ENCODE peak calls at places on chromosomes 16 and 17, in ten cellular contexts. One of them, this sample, is unnamed.

GRCh38 chr16:19400709-19401108 is 17.0 kb upstream of the TMC5 start:
- DNase-seq in GM12865: peak
- DNase-seq in GM23338: peak
- DNase-seq in AG04450: no peak
- DNase-seq in B cell: no peak
- DNase-seq in HFFc6: no peak
- DNase-seq in neural crest cell: no peak
- DNase-seq in lower leg skin: peak
- DNase-seq in IMR-90: no peak
- DNase-seq in natural killer cell: no peak
- DNase-seq in this sample: no peak

GRCh38 chr16:83967838-83968482 is at the start of gene NECAB2:
- DNase-seq in GM12865: peak
- DNase-seq in GM23338: peak
- DNase-seq in AG04450: no peak
- DNase-seq in B cell: peak
- DNase-seq in HFFc6: no peak
- DNase-seq in neural crest cell: peak
- DNase-seq in lower leg skin: no peak
- DNase-seq in IMR-90: peak
- DNase-seq in natural killer cell: no peak
- DNase-seq in this sample: peak

GRCh38 chr16:72819345-72819744 is 228.6 kb downstream of the ZFHX3 start:
- DNase-seq in GM12865: no peak
- DNase-seq in GM23338: no peak
- DNase-seq in AG04450: no peak
- DNase-seq in B cell: no peak
- DNase-seq in HFFc6: peak
- DNase-seq in neural crest cell: no peak
- DNase-seq in lower leg skin: no peak
- DNase-seq in IMR-90: peak
- DNase-seq in natural killer cell: no peak
- DNase-seq in this sample: no peak

GRCh38 chr17:35577826-35578194 is 561 bp downstream of the PEX12 start:
- DNase-seq in GM12865: peak
- DNase-seq in GM23338: no peak
- DNase-seq in AG04450: no peak
- DNase-seq in B cell: no peak
- DNase-seq in HFFc6: peak
- DNase-seq in neural crest cell: no peak
- DNase-seq in lower leg skin: no peak
- DNase-seq in IMR-90: peak
- DNase-seq in natural killer cell: no peak
- DNase-seq in this sample: no peak

GRCh38 chr16:22296225-22297113 is 740 bp upstream of the POLR3E start:
- DNase-seq in GM12865: no peak
- DNase-seq in GM23338: peak
- DNase-seq in AG04450: no peak
- DNase-seq in B cell: no peak
- DNase-seq in HFFc6: no peak
- DNase-seq in neural crest cell: no peak
- DNase-seq in lower leg skin: no peak
- DNase-seq in IMR-90: no peak
- DNase-seq in natural killer cell: no peak
- DNase-seq in this sample: no peak

GRCh38 chr17:16418684-16419066 is 3.3 kb downstream of the TRPV2 start:
- DNase-seq in GM12865: peak
- DNase-seq in GM23338: no peak
- DNase-seq in AG04450: no peak
- DNase-seq in B cell: no peak
- DNase-seq in HFFc6: no peak
- DNase-seq in neural crest cell: no peak
- DNase-seq in lower leg skin: no peak
- DNase-seq in IMR-90: no peak
- DNase-seq in natural killer cell: no peak
- DNase-seq in this sample: no peak

GRCh38 chr17:47611372-47612350 is 38.1 kb upstream of the KPNB1 start:
- DNase-seq in GM12865: no peak
- DNase-seq in GM23338: no peak
- DNase-seq in AG04450: no peak
- DNase-seq in B cell: no peak
- DNase-seq in HFFc6: peak
- DNase-seq in neural crest cell: no peak
- DNase-seq in lower leg skin: no peak
- DNase-seq in IMR-90: peak
- DNase-seq in natural killer cell: no peak
- DNase-seq in this sample: no peak

GRCh38 chr17:80367510-80367909 is 47.5 kb upstream of the ENDOV start:
- DNase-seq in GM12865: no peak
- DNase-seq in GM23338: peak
- DNase-seq in AG04450: no peak
- DNase-seq in B cell: no peak
- DNase-seq in HFFc6: no peak
- DNase-seq in neural crest cell: no peak
- DNase-seq in lower leg skin: no peak
- DNase-seq in IMR-90: no peak
- DNase-seq in natural killer cell: no peak
- DNase-seq in this sample: no peak

GRCh38 chr17:70017941-70018340 is 57.1 kb upstream of the KCNJ16 start:
- DNase-seq in GM12865: no peak
- DNase-seq in GM23338: no peak
- DNase-seq in AG04450: no peak
- DNase-seq in B cell: no peak
- DNase-seq in HFFc6: no peak
- DNase-seq in neural crest cell: no peak
- DNase-seq in lower leg skin: no peak
- DNase-seq in IMR-90: no peak
- DNase-seq in natural killer cell: no peak
- DNase-seq in this sample: no peak

GRCh38 chr17:31811021-31811565 is 48.0 kb downstream of the COPRS start:
- DNase-seq in GM12865: no peak
- DNase-seq in GM23338: no peak
- DNase-seq in AG04450: no peak
- DNase-seq in B cell: no peak
- DNase-seq in HFFc6: no peak
- DNase-seq in neural crest cell: no peak
- DNase-seq in lower leg skin: no peak
- DNase-seq in IMR-90: peak
- DNase-seq in natural killer cell: no peak
- DNase-seq in this sample: no peak

GRCh38 chr17:29587591-29587990 is 1.9 kb downstream of the GIT1 start:
- DNase-seq in GM12865: no peak
- DNase-seq in GM23338: no peak
- DNase-seq in AG04450: no peak
- DNase-seq in B cell: no peak
- DNase-seq in HFFc6: no peak
- DNase-seq in neural crest cell: no peak
- DNase-seq in lower leg skin: no peak
- DNase-seq in IMR-90: no peak
- DNase-seq in natural killer cell: no peak
- DNase-seq in this sample: no peak

GRCh38 chr17:29583324-29584248 is 5.9 kb downstream of the GIT1 start:
- DNase-seq in GM12865: no peak
- DNase-seq in GM23338: no peak
- DNase-seq in AG04450: no peak
- DNase-seq in B cell: no peak
- DNase-seq in HFFc6: no peak
- DNase-seq in neural crest cell: no peak
- DNase-seq in lower leg skin: no peak
- DNase-seq in IMR-90: no peak
- DNase-seq in natural killer cell: no peak
- DNase-seq in this sample: no peak

GRCh38 chr17:29586676-29587469 is 2.6 kb downstream of the GIT1 start:
- DNase-seq in GM12865: no peak
- DNase-seq in GM23338: no peak
- DNase-seq in AG04450: no peak
- DNase-seq in B cell: no peak
- DNase-seq in HFFc6: no peak
- DNase-seq in neural crest cell: no peak
- DNase-seq in lower leg skin: no peak
- DNase-seq in IMR-90: no peak
- DNase-seq in natural killer cell: no peak
- DNase-seq in this sample: no peak

GRCh38 chr17:29584452-29585079 is 4.9 kb downstream of the GIT1 start:
- DNase-seq in GM12865: no peak
- DNase-seq in GM23338: peak
- DNase-seq in AG04450: no peak
- DNase-seq in B cell: peak
- DNase-seq in HFFc6: no peak
- DNase-seq in neural crest cell: no peak
- DNase-seq in lower leg skin: no peak
- DNase-seq in IMR-90: no peak
- DNase-seq in natural killer cell: no peak
- DNase-seq in this sample: no peak

GRCh38 chr17:29585080-29585751 is 4.2 kb downstream of the GIT1 start:
- DNase-seq in GM12865: no peak
- DNase-seq in GM23338: peak
- DNase-seq in AG04450: no peak
- DNase-seq in B cell: no peak
- DNase-seq in HFFc6: no peak
- DNase-seq in neural crest cell: no peak
- DNase-seq in lower leg skin: no peak
- DNase-seq in IMR-90: no peak
- DNase-seq in natural killer cell: no peak
- DNase-seq in this sample: no peak
- TF ChIP-seq CTCF in GM12865: peak
- TF ChIP-seq CTCF in GM23338: peak
- TF ChIP-seq CTCF in AG04450: peak
- TF ChIP-seq CTCF in B cell: no peak
- TF ChIP-seq CTCF in HFFc6: peak
- TF ChIP-seq CTCF in neural crest cell: no peak
- TF ChIP-seq CTCF in lower leg skin: no peak
- TF ChIP-seq CTCF in IMR-90: peak
- TF ChIP-seq CTCF in natural killer cell: no peak
- TF ChIP-seq CTCF in this sample: no peak

DNA sequence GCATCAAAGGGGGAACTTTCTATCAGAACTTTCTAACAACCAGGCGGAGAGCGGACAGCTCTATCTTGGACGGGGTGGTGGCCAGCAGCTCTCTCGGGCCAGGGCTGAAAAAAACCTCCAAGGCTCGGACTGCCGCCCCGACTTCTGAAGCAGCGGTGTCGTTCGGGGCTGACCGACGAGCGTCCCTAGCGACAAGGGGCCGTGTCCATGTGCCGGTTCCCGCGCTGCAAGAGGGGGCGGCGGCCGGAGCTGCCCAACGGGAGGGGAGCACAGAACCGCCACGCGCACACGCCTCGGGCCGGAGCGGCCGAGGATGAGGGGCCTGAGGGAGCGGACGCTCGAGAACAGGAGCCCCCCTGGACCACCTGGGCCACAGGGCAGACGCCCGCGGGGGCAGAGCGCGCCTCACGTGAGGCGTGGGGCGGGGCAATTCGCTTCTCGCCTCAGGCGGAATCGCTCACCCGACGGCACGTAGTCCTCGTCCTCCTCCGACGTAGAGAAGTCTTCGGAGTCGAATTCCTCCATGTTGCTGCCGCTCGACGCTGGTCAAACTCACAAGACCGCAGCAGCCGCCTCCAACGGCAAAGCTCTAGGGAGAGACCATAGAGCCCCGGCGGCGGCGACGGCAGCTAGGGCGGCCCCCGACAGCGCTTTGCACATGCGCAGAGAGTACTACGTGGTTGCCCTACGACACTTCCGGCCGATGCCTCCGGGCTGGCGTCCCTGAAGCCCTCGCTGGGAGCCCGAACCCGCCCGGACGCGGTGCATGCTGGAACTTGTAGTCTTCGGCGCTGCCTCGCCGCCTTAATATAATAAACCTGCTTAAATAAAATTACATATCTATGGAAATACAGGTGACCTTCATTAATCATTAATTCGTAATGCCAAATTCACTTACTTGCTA is at the start of gene CFDP1:
- DNase-seq in GM12865: peak
- DNase-seq in GM23338: peak
- DNase-seq in AG04450: peak
- DNase-seq in B cell: peak
- DNase-seq in HFFc6: peak
- DNase-seq in neural crest cell: peak
- DNase-seq in lower leg skin: peak
- DNase-seq in IMR-90: peak
- DNase-seq in natural killer cell: peak
- DNase-seq in this sample: peak
- TF ChIP-seq CTCF in GM12865: peak
- TF ChIP-seq CTCF in GM23338: no peak
- TF ChIP-seq CTCF in AG04450: no peak
- TF ChIP-seq CTCF in B cell: no peak
- TF ChIP-seq CTCF in HFFc6: peak
- TF ChIP-seq CTCF in neural crest cell: no peak
- TF ChIP-seq CTCF in lower leg skin: no peak
- TF ChIP-seq CTCF in IMR-90: peak
- TF ChIP-seq CTCF in natural killer cell: no peak
- TF ChIP-seq CTCF in this sample: no peak

GRCh38 chr17:48726916-48727286 is 1.6 kb downstream of the HOXB13 start:
- DNase-seq in GM12865: no peak
- DNase-seq in GM23338: no peak
- DNase-seq in AG04450: no peak
- DNase-seq in B cell: no peak
- DNase-seq in HFFc6: no peak
- DNase-seq in neural crest cell: no peak
- DNase-seq in lower leg skin: no peak
- DNase-seq in IMR-90: no peak
- DNase-seq in natural killer cell: no peak
- DNase-seq in this sample: no peak
- TF ChIP-seq CTCF in GM12865: no peak
- TF ChIP-seq CTCF in GM23338: no peak
- TF ChIP-seq CTCF in AG04450: no peak
- TF ChIP-seq CTCF in B cell: no peak
- TF ChIP-seq CTCF in HFFc6: no peak
- TF ChIP-seq CTCF in neural crest cell: no peak
- TF ChIP-seq CTCF in lower leg skin: no peak
- TF ChIP-seq CTCF in IMR-90: no peak
- TF ChIP-seq CTCF in natural killer cell: no peak
- TF ChIP-seq CTCF in this sample: no peak

GRCh38 chr16:79703066-79703465 is 102.5 kb upstream of the MAF start:
- DNase-seq in GM12865: no peak
- DNase-seq in GM23338: no peak
- DNase-seq in AG04450: no peak
- DNase-seq in B cell: no peak
- DNase-seq in HFFc6: no peak
- DNase-seq in neural crest cell: no peak
- DNase-seq in lower leg skin: no peak
- DNase-seq in IMR-90: no peak
- DNase-seq in natural killer cell: no peak
- DNase-seq in this sample: no peak

GRCh38 chr16:79712273-79712672 is 111.7 kb upstream of the MAF start:
- DNase-seq in GM12865: no peak
- DNase-seq in GM23338: no peak
- DNase-seq in AG04450: no peak
- DNase-seq in B cell: no peak
- DNase-seq in HFFc6: no peak
- DNase-seq in neural crest cell: no peak
- DNase-seq in lower leg skin: no peak
- DNase-seq in IMR-90: no peak
- DNase-seq in natural killer cell: no peak
- DNase-seq in this sample: no peak

GRCh38 chr16:79713609-79714309 is 113.2 kb upstream of the MAF start:
- DNase-seq in GM12865: no peak
- DNase-seq in GM23338: no peak
- DNase-seq in AG04450: no peak
- DNase-seq in B cell: no peak
- DNase-seq in HFFc6: no peak
- DNase-seq in neural crest cell: no peak
- DNase-seq in lower leg skin: no peak
- DNase-seq in IMR-90: no peak
- DNase-seq in natural killer cell: no peak
- DNase-seq in this sample: no peak

GRCh38 chr16:79707867-79708266 is 107.3 kb upstream of the MAF start:
- DNase-seq in GM12865: no peak
- DNase-seq in GM23338: no peak
- DNase-seq in AG04450: no peak
- DNase-seq in B cell: no peak
- DNase-seq in HFFc6: no peak
- DNase-seq in neural crest cell: no peak
- DNase-seq in lower leg skin: peak
- DNase-seq in IMR-90: no peak
- DNase-seq in natural killer cell: no peak
- DNase-seq in this sample: no peak
- TF ChIP-seq CTCF in GM12865: no peak
- TF ChIP-seq CTCF in GM23338: no peak
- TF ChIP-seq CTCF in AG04450: no peak
- TF ChIP-seq CTCF in B cell: no peak
- TF ChIP-seq CTCF in HFFc6: no peak
- TF ChIP-seq CTCF in neural crest cell: no peak
- TF ChIP-seq CTCF in lower leg skin: no peak
- TF ChIP-seq CTCF in IMR-90: no peak
- TF ChIP-seq CTCF in natural killer cell: no peak
- TF ChIP-seq CTCF in this sample: no peak

This sample was measured in mesothelial cell of epicardium.